ENCODE peak calls at places on chromosomes 7 and 10, in ten cellular contexts. H, O, X, U, Y, Z, P, G, E and J are unnamed samples.

GRCh38 chr7:55526770-55527169 is 45.5 kb downstream of the VOPP1 start:
- DNase-seq in H (no peak), O (no peak), X (no peak), U (no peak), Y (no peak), Z (no peak), P (no peak), G (peak), E (no peak), J (no peak)

GRCh38 chr10:101143354-101143648 is 12.2 kb downstream of the TLX1 start:
- DNase-seq in H (no peak), O (no peak), X (no peak), U (no peak), Y (no peak), Z (no peak), P (no peak), G (no peak), E (no peak), J (no peak)

GRCh38 chr7:38335490-38336135 is 62.2 kb upstream of the TARP start:
- DNase-seq in H (peak), O (peak), X (peak), U (peak), Y (peak), Z (peak), P (peak), G (peak), E (peak), J (peak)

GRCh38 chr7:39153113-39153512 is 175.4 kb downstream of the POU6F2 start:
- DNase-seq in H (no peak), O (no peak), X (no peak), U (no peak), Y (no peak), Z (no peak), P (no peak), G (no peak), E (no peak), J (no peak)

GRCh38 chr10:1185911-1186692 is 129.9 kb downstream of the WDR37 start:
- DNase-seq in H (no peak), O (peak), X (no peak), U (no peak), Y (no peak), Z (no peak), P (no peak), G (no peak), E (no peak), J (no peak)

GRCh38 chr10:116526219-116526618 is 19.5 kb upstream of the PNLIP start:
- DNase-seq in H (no peak), O (no peak), X (no peak), U (no peak), Y (no peak), Z (no peak), P (peak), G (no peak), E (no peak), J (no peak)

GRCh38 chr7:112404321-112404720 is 45.9 kb upstream of the IFRD1 start:
- DNase-seq in H (no peak), O (no peak), X (no peak), U (no peak), Y (no peak), Z (no peak), P (no peak), G (no peak), E (no peak), J (no peak)

GRCh38 chr10:3048114-3049019 is 19.0 kb upstream of the PFKP start:
- DNase-seq in H (no peak), O (no peak), X (no peak), U (no peak), Y (no peak), Z (no peak), P (no peak), G (no peak), E (no peak), J (no peak)

GRCh38 chr7:17965600-17965999 is 25.3 kb upstream of the SNX13 start:
- DNase-seq in H (no peak), O (no peak), X (no peak), U (no peak), Y (no peak), Z (no peak), P (peak), G (no peak), E (no peak), J (no peak)

GRCh38 chr7:25359471-25360059 is 131.3 kb upstream of the NPVF start:
- DNase-seq in H (no peak), O (no peak), X (no peak), U (no peak), Y (no peak), Z (no peak), P (no peak), G (peak), E (no peak), J (no peak)

GRCh38 chr10:101576229-101576863 is 11.7 kb downstream of the POLL start:
- DNase-seq in H (no peak), O (no peak), X (no peak), U (no peak), Y (no peak), Z (no peak), P (no peak), G (no peak), E (no peak), J (no peak)

GRCh38 chr7:13990319-13990983 is 985 bp upstream of the ETV1 start:
- DNase-seq in H (peak), O (peak), X (no peak), U (no peak), Y (peak), Z (peak), P (peak), G (peak), E (peak), J (no peak)

GRCh38 chr10:131155218-131155902 is 156.2 kb downstream of the TCERG1L start:
- DNase-seq in H (no peak), O (no peak), X (no peak), U (no peak), Y (no peak), Z (no peak), P (no peak), G (no peak), E (no peak), J (no peak)

GRCh38 chr10:77859865-77860282 is 66.7 kb downstream of the DLG5 start:
- DNase-seq in H (no peak), O (no peak), X (no peak), U (no peak), Y (no peak), Z (no peak), P (no peak), G (no peak), E (no peak), J (no peak)

GRCh38 chr10:70820976-70821750 is 5.4 kb downstream of the SGPL1 start:
- DNase-seq in H (no peak), O (no peak), X (no peak), U (no peak), Y (no peak), Z (no peak), P (no peak), G (no peak), E (no peak), J (no peak)

GRCh38 chr7:51316262-51316665 is 345 bp downstream of the COBL start:
- DNase-seq in H (no peak), O (no peak), X (no peak), U (no peak), Y (no peak), Z (peak), P (no peak), G (peak), E (peak), J (no peak)

GRCh38 chr7:112225006-112225405 is 18.5 kb downstream of the ZNF277 start:
- DNase-seq in H (no peak), O (no peak), X (no peak), U (no peak), Y (no peak), Z (no peak), P (no peak), G (no peak), E (no peak), J (no peak)

GRCh38 chr10:49367600-49367999 is 28.3 kb downstream of the DRGX start:
- DNase-seq in H (no peak), O (no peak), X (no peak), U (no peak), Y (no peak), Z (no peak), P (no peak), G (no peak), E (no peak), J (no peak)

GRCh38 chr7:112362053-112362650 is 88.1 kb upstream of the IFRD1 start:
- DNase-seq in H (no peak), O (no peak), X (no peak), U (no peak), Y (no peak), Z (no peak), P (no peak), G (peak), E (no peak), J (no peak)

GRCh38 chr10:117950408-117950807 is 96.3 kb downstream of the RAB11FIP2 start:
- DNase-seq in H (no peak), O (no peak), X (no peak), U (no peak), Y (no peak), Z (no peak), P (no peak), G (peak), E (no peak), J (no peak)

GRCh38 chr10:90674927-90675326 is 182.9 kb downstream of the HTR7 start:
- DNase-seq in H (no peak), O (no peak), X (no peak), U (no peak), Y (no peak), Z (no peak), P (peak), G (no peak), E (no peak), J (no peak)

GRCh38 chr7:4361774-4362173 is 320.3 kb upstream of the FOXK1 start:
- DNase-seq in H (no peak), O (no peak), X (no peak), U (no peak), Y (no peak), Z (no peak), P (no peak), G (no peak), E (no peak), J (no peak)